ENCODE peak calls at places on chromosomes 2 and 18, in four cellular contexts. C is cardiac muscle cell, Q is lower lobe of right lung, D is heart left ventricle. Y is an unnamed sample. For H3K4me1, the result is how much of the 10 kb centered on the place peaks cover.

GRCh38 chr2:217223222-217223930 is 363.5 kb upstream of the TNP1 start:
- DNase-seq in C (no peak), Q (no peak), D (no peak), Y (no peak)

GRCh38 chr2:207792244-207792785 is 22.6 kb upstream of the FZD5 start:
- DNase-seq in C (no peak), Q (no peak), D (no peak), Y (no peak)

GRCh38 chr2:112750560-112750843 is 13.9 kb downstream of the CKAP2L start:
- DNase-seq in C (no peak), Q (no peak), D (no peak), Y (no peak)

GRCh38 chr18:3607309-3608098 is 157.5 kb downstream of the TGIF1 start:
- DNase-seq in D (no peak), Q (no peak), C (no peak), Y (no peak)

GRCh38 chr2:130334026-130334425 is 8.7 kb upstream of the IMP4 start:
- DNase-seq in C (no peak), Q (no peak), D (no peak), Y (no peak)

GRCh38 chr2:157487271-157487610 is 43.4 kb upstream of the CYTIP start:
- DNase-seq in D (no peak), C (no peak), Q (no peak), Y (no peak)

GRCh38 chr2:211035548-211036185 is 479.3 kb downstream of the CPS1 start:
- DNase-seq in D (no peak), Q (no peak), C (peak), Y (no peak)

GRCh38 chr2:46958431-46959017 is 42.9 kb upstream of the MCFD2 start:
- DNase-seq in D (no peak), C (no peak), Q (no peak), Y (no peak)

GRCh38 chr2:44679584-44679983 is 261.9 kb upstream of the SIX3 start:
- DNase-seq in D (no peak), C (no peak), Q (no peak), Y (no peak)

GRCh38 chr2:138373993-138374408 is 127.6 kb upstream of the SPOPL start:
- DNase-seq in D (no peak), Q (no peak), C (peak), Y (no peak)

GRCh38 chr18:5534845-5535244 is 9.0 kb downstream of the EPB41L3 start:
- DNase-seq in D (no peak), Q (no peak), C (no peak), Y (no peak)

GRCh38 chr2:133674433-133675331 is 106.4 kb upstream of the NCKAP5 start:
- DNase-seq in C (peak), Q (peak), D (peak), Y (no peak)

GRCh38 chr2:191932261-191932660 is 85.4 kb upstream of the CAVIN2 start:
- DNase-seq in D (no peak), Q (no peak), C (no peak), Y (no peak)

GRCh38 chr2:209685340-209685739 is 86.3 kb upstream of the UNC80 start:
- DNase-seq in Q (no peak), D (no peak), C (no peak), Y (no peak)

GRCh38 chr2:23900133-23900926 is 26.6 kb downstream of the ATAD2B start:
- DNase-seq in C (no peak), Q (no peak), D (no peak), Y (no peak)

GRCh38 chr2:201149064-201149820 is 33.3 kb downstream of the CFLAR start:
- DNase-seq in D (no peak), Q (no peak), C (no peak), Y (no peak)

GRCh38 chr18:79485788-79486355 is 90.1 kb downstream of the NFATC1 start:
- DNase-seq in C (no peak), Q (no peak), D (no peak), Y (no peak)

GRCh38 chr2:145123606-145124005 is 603.7 kb upstream of the ZEB2 start:
- DNase-seq in Q (peak), C (peak), D (peak), Y (no peak)

GRCh38 chr2:128286905-128287779 is 31.5 kb downstream of the HS6ST1 start:
- DNase-seq in D (no peak), Q (no peak), C (no peak), Y (peak)

GRCh38 chr2:37676274-37676673 is 4.8 kb upstream of the CDC42EP3 start:
- DNase-seq in D (no peak), C (no peak), Q (no peak), Y (no peak)

GRCh38 chr2:176122633-176123482 is at the start of gene HOXD9:
- DNase-seq in Q (no peak), D (no peak), C (no peak), Y (no peak)

GRCh38 chr2:97760480-97761049 is 47.2 kb downstream of the ZAP70 start:
- DNase-seq in C (no peak), D (no peak), Q (no peak), Y (no peak)

GRCh38 chr2:85975581-85975980 is 86.8 kb upstream of the ST3GAL5 start:
- DNase-seq in C (no peak), Q (no peak), D (no peak), Y (no peak)

GRCh38 chr2:37654932-37655331 is 16.5 kb downstream of the CDC42EP3 start:
- DNase-seq in Q (no peak), D (no peak), C (peak), Y (no peak)

GRCh38 chr18:48479531-48479930 is 59.3 kb upstream of the CTIF start:
- DNase-seq in C (no peak), D (no peak), Q (no peak), Y (no peak)

GRCh38 chr2:128838244-128838643 is 519.6 kb upstream of the HS6ST1 start:
- DNase-seq in C (no peak), D (no peak), Q (no peak), Y (no peak)

GRCh38 chr2:207467716-207468347 is 61.9 kb upstream of the CREB1 start:
- DNase-seq in C (no peak), Q (no peak), D (no peak), Y (no peak)

GRCh38 chr2:12884713-12885282 is 168.1 kb downstream of the TRIB2 start:
- DNase-seq in Q (no peak), D (peak), C (peak), Y (no peak)

GRCh38 chr18:2178036-2178435 is 393.3 kb downstream of the METTL4 start:
- DNase-seq in Q (no peak), D (no peak), C (no peak), Y (no peak)

GRCh38 chr2:29033172-29033571 is 41.2 kb downstream of the PCARE start:
- DNase-seq in Q (no peak), C (no peak), D (no peak), Y (no peak)

GRCh38 chr2:72555943-72556342 is 269.9 kb downstream of the EXOC6B start:
- DNase-seq in D (no peak), Q (no peak), C (no peak), Y (no peak)

GRCh38 chr18:27621236-27621890 is 436.3 kb upstream of the CHST9 start:
- DNase-seq in D (no peak), C (no peak), Q (no peak), Y (no peak)

GRCh38 chr2:46073540-46074018 is 223.6 kb upstream of the EPAS1 start:
- DNase-seq in D (no peak), Q (no peak), C (no peak), Y (no peak)

GRCh38 chr18:26436176-26437031 is 111.9 kb downstream of the KCTD1 start:
- DNase-seq in D (no peak), Q (no peak), C (no peak), Y (no peak)

GRCh38 chr2:25614711-25615110 is 58.7 kb downstream of the DTNB start:
- DNase-seq in C (no peak), D (no peak), Q (no peak), Y (no peak)

GRCh38 chr2:176702169-176702568 is 432.9 kb downstream of the MTX2 start:
- DNase-seq in D (no peak), C (no peak), Q (no peak), Y (no peak)

GRCh38 chr18:77571743-77572142 is 322.1 kb downstream of the GALR1 start:
- DNase-seq in C (no peak), D (no peak), Q (no peak), Y (no peak)

GRCh38 chr18:28175930-28176673 is 828 bp downstream of the CDH2 start:
- DNase-seq in C (peak), Q (no peak), D (no peak), Y (no peak)

GRCh38 chr2:137770161-137770560 is 194.1 kb upstream of the HNMT start:
- DNase-seq in C (no peak), D (no peak), Q (no peak), Y (no peak)

GRCh38 chr2:88182721-88183120 is 12.6 kb downstream of the THNSL2 start:
- DNase-seq in D (no peak), Q (no peak), C (no peak), Y (no peak)

DNA sequence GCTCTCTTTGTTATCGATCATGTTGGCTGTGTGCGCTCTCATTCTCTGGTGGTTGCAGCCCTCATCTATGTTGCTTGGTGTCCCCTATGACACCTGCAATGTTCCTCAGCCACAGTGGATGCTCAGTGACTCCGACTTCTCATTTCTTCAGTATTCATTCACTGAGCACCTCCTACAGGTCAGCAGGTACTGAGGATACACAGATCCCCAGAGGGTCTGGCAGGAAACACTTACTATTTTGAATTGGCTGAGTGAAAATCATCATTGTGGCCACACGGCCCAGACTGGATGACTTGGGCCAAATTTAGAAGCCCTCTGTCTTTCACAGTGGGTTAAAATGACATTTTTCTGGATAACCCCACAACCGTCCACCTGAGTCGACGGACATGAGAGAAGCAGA is 32.1 kb downstream of the EN1 start:
- DNase-seq in D (no peak), Q (no peak), C (no peak), Y (no peak)
- H3K4me1 ChIP-seq in D (under half), Q (under half), C (under half), Y (under half)

GRCh38 chr2:234286118-234286598 is 210.7 kb downstream of the ARL4C start:
- DNase-seq in D (no peak), C (no peak), Q (no peak), Y (no peak)
- H3K4me1 ChIP-seq in D (under half), C (under half), Q (under half), Y (under half)

DNA sequence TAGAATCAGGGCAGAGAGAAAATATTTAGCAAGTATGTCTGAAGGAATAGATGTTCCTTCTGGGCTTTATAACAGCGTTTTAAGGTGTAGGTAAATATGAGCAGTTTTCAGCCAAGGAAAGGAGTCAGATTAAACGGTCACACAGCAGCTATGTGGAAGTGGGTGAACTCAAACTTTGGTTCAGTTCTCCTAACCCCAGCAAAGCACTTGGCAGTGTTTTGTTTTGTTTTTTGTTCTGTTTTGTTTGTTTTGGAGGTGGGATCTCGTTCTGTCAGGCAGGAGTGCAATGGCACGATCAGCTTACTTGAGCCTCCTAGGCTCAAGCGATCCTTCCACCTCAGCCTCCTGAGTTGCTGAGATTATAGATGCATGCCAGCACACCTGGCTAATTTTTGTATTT is 24.6 kb downstream of the TANC1 start:
- DNase-seq in C (no peak), Q (no peak), D (no peak), Y (no peak)
- H3K4me1 ChIP-seq in C (under half), Q (half or more), D (under half), Y (under half)

GRCh38 chr18:55779711-55780590 is 192.0 kb upstream of the TCF4 start:
- DNase-seq in C (peak), D (peak), Q (peak), Y (no peak)

GRCh38 chr18:55780591-55781071 is 192.6 kb upstream of the TCF4 start:
- DNase-seq in Q (no peak), C (no peak), D (no peak), Y (no peak)

GRCh38 chr18:55778731-55779460 is 190.9 kb upstream of the TCF4 start:
- DNase-seq in D (no peak), C (no peak), Q (no peak), Y (no peak)

GRCh38 chr18:55777666-55778304 is 189.8 kb upstream of the TCF4 start:
- DNase-seq in Q (no peak), D (peak), C (no peak), Y (no peak)

DNA sequence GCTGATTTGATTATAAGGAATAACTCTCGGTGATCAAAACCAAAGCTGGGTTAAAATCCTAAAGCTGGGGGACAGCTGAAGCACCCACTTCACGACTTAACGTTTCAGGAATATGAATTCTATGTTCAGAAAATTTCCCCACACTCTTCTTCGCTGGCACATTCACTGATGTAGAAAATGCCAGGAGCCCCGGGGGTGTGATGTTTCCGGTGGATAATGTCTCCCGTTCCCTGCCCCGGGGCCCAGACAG is 191.4 kb upstream of the TCF4 start:
- DNase-seq in C (no peak), D (peak), Q (peak), Y (no peak)
- H3K4me1 ChIP-seq in C (under half), D (under half), Q (under half), Y (under half)

DNA sequence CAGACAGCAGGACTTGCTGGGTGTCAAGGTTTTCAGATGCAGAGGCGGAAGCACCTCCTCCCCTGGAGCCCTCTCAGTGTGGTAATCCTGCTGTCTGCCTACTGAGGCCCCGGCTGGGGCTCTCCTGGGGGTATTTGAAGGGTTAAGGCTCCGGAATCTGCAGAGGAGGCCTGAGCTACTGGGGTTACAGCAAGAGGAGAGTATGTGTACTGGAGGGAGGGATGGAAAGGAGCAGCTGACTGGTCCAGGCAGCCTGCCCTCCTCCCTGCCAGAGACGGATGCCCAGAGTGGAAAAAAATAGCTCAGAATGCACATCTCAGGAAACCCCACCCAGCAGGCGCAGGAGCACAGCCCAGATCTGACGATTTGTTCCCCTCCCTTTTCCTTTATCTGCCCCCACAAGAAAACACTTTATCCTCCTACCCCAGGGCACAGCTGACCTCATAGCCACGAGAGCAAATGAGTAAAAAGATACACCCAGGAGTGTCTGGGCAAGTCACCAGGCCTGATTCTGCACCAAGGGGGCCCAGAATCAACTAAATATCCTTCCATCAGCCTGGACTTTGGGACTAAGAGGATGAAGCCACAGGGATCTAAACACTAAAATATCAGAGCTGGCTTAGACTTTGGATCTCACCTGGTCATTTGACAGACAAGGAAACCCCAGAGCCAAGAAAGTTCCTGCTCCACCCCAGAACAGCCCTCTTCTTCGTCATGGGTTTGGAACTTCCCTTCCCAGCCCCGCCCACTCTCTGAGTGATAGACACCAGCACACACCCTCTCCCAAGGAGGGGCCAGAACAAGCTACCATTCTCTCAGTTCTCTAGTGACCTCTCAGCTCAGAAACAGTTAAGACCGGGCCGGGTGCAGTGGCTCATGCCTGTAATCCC is 5.5 kb downstream of the TMBIM1 start:
- DNase-seq in D (peak), Q (peak), C (peak), Y (peak)
- H3K4me1 ChIP-seq in D (half or more), Q (half or more), C (under half), Y (half or more)

DNA sequence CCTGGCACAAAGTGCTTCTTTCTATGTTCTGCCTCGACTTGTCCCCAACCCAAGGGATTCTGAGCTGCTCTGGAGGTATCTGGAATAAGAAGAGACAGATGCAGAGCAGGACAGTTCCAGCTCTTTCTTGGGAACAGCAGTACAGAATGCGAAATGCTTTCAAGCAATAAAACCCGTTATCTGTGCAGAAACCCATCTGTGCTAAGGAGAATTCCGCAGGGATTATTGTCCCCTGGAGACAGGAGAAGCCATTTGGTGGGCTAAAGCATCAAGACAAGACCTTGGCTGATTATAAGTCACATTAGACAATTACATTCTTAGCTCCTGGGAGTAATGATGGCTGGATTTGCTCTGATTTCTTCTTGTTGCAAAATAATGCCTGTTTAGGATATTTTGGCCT is 185.4 kb upstream of the GLI2 start:
- DNase-seq in C (no peak), D (no peak), Q (no peak), Y (no peak)
- H3K4me1 ChIP-seq in C (under half), D (under half), Q (under half), Y (under half)

Y was measured in CD4-positive, alpha-beta memory T cell.